ENCODE peak calls at places on chromosomes 16 and 17, in ten cellular contexts. R, D, O, G, F, V, X, B, Y and W are unnamed samples.

GRCh38 chr17:35896011-35896587 is 15.9 kb upstream of the CCL5 start:
- DNase-seq in R (no peak), X (no peak), G (peak), Y (no peak), F (no peak), O (no peak), V (no peak), B (no peak), D (no peak), W (no peak)

GRCh38 chr16:86457621-86458456 is 52.5 kb upstream of the FOXF1 start:
- DNase-seq in D (peak), V (no peak), B (no peak), F (no peak), O (no peak), X (no peak), Y (peak), G (no peak), R (no peak), W (peak)

GRCh38 chr16:76108460-76108859 is 168.7 kb upstream of the CNTNAP4 start:
- DNase-seq in Y (no peak), V (no peak), O (no peak), F (no peak), X (no peak), B (no peak), R (no peak), D (no peak), G (no peak), W (no peak)

GRCh38 chr17:18950944-18951905 is 740 bp upstream of the SLC5A10 start:
- DNase-seq in G (no peak), V (no peak), R (no peak), O (no peak), F (no peak), Y (no peak), X (no peak), D (no peak), B (no peak), W (no peak)

GRCh38 chr17:6528557-6528956 is 27.8 kb downstream of the PITPNM3 start:
- DNase-seq in X (no peak), O (no peak), B (no peak), D (no peak), R (no peak), G (no peak), V (no peak), Y (no peak), F (no peak), W (peak)

GRCh38 chr17:27513849-27514248 is 57.6 kb downstream of the KSR1 start:
- DNase-seq in V (no peak), D (no peak), R (no peak), X (no peak), Y (no peak), B (no peak), G (no peak), O (no peak), F (no peak), W (no peak)

GRCh38 chr16:29029168-29029994 is 44.5 kb downstream of the LAT start:
- DNase-seq in O (no peak), Y (peak), R (no peak), X (peak), D (peak), V (no peak), B (no peak), G (peak), F (no peak), W (peak)

GRCh38 chr17:45042346-45043120 is 8.9 kb downstream of the DCAKD start:
- DNase-seq in V (no peak), Y (no peak), D (no peak), G (no peak), O (no peak), F (no peak), X (no peak), R (peak), B (no peak), W (no peak)

GRCh38 chr17:19461681-19462080 is 50.6 kb downstream of the RNF112 start:
- DNase-seq in Y (no peak), V (no peak), G (no peak), R (no peak), B (no peak), O (no peak), F (no peak), X (no peak), D (no peak), W (no peak)

GRCh38 chr17:7839199-7839889 is 5.3 kb downstream of the KDM6B start:
- DNase-seq in F (peak), O (peak), B (no peak), R (peak), D (no peak), G (no peak), X (no peak), V (no peak), Y (no peak), W (peak)

GRCh38 chr17:44155488-44155887 is 13.8 kb downstream of the HROB start:
- DNase-seq in F (no peak), G (no peak), V (no peak), R (no peak), O (no peak), X (no peak), B (no peak), D (no peak), Y (no peak), W (no peak)

GRCh38 chr17:34706029-34706428 is 126.6 kb downstream of the TMEM132E start:
- DNase-seq in O (peak), X (peak), Y (no peak), R (no peak), D (no peak), F (no peak), G (no peak), V (peak), B (no peak), W (no peak)

GRCh38 chr16:2447920-2448583 is 11.9 kb upstream of the TEDC2 start:
- DNase-seq in O (no peak), X (no peak), B (no peak), Y (no peak), F (no peak), V (no peak), G (no peak), D (peak), R (no peak), W (no peak)

GRCh38 chr16:2915196-2915929 is 3.6 kb downstream of the FLYWCH1 start:
- DNase-seq in B (no peak), V (no peak), G (no peak), F (no peak), O (no peak), R (no peak), X (no peak), D (no peak), Y (no peak), W (no peak)

GRCh38 chr16:74909665-74910064 is 75.3 kb downstream of the WDR59 start:
- DNase-seq in G (no peak), D (no peak), V (no peak), F (no peak), Y (no peak), O (no peak), X (no peak), B (no peak), R (no peak), W (no peak)

GRCh38 chr17:29019475-29020181 is 13.8 kb upstream of the SEZ6 start:
- DNase-seq in R (no peak), G (no peak), F (no peak), Y (no peak), D (no peak), O (no peak), X (peak), B (no peak), V (no peak), W (no peak)

GRCh38 chr17:6394055-6394454 is 40.9 kb downstream of the AIPL1 start:
- DNase-seq in B (no peak), G (no peak), V (no peak), O (no peak), F (no peak), R (no peak), Y (no peak), D (no peak), X (no peak), W (no peak)

GRCh38 chr17:80920406-80920805 is 71.2 kb upstream of the CHMP6 start:
- DNase-seq in D (no peak), R (no peak), Y (no peak), B (no peak), F (no peak), V (no peak), X (no peak), G (no peak), O (no peak), W (peak)

GRCh38 chr16:69093974-69094373 is 11.5 kb upstream of the HAS3 start:
- DNase-seq in X (no peak), O (no peak), B (no peak), F (no peak), G (no peak), V (no peak), D (no peak), R (no peak), Y (no peak), W (no peak)

GRCh38 chr16:4056161-4057105 is 59.8 kb downstream of the ADCY9 start:
- DNase-seq in G (no peak), O (no peak), F (no peak), R (no peak), D (no peak), X (no peak), B (no peak), V (no peak), Y (no peak), W (peak)

GRCh38 chr16:73420244-73421040 is 372.5 kb upstream of the ZFHX3 start:
- DNase-seq in G (no peak), B (no peak), X (no peak), Y (no peak), R (no peak), F (no peak), O (no peak), V (no peak), D (no peak), W (no peak)

GRCh38 chr17:4167786-4168185 is 24.8 kb downstream of the CYB5D2 start:
- DNase-seq in O (no peak), V (no peak), F (no peak), G (no peak), X (no peak), R (no peak), Y (no peak), B (no peak), D (no peak), W (no peak)

GRCh38 chr17:20302191-20302917 is 165.0 kb downstream of the LGALS9B start:
- DNase-seq in G (no peak), D (no peak), B (no peak), X (no peak), R (no peak), F (no peak), Y (no peak), O (no peak), V (no peak), W (no peak)

GRCh38 chr17:59328534-59329095 is 2.8 kb upstream of the YPEL2 start:
- DNase-seq in X (no peak), R (no peak), G (no peak), Y (no peak), V (no peak), D (no peak), B (no peak), F (no peak), O (no peak), W (no peak)

GRCh38 chr17:11330871-11331270 is 89.9 kb downstream of the SHISA6 start:
- DNase-seq in D (no peak), O (no peak), F (no peak), B (no peak), R (no peak), Y (no peak), G (no peak), X (peak), V (no peak), W (no peak)

GRCh38 chr16:60142991-60143705 is 1409.0 kb upstream of the GOT2 start:
- DNase-seq in F (no peak), O (no peak), R (no peak), Y (no peak), B (no peak), X (no peak), G (no peak), V (no peak), D (peak), W (no peak)

GRCh38 chr16:19114359-19115147 is 789 bp downstream of the ITPRIPL2 start:
- DNase-seq in D (peak), G (peak), Y (no peak), O (no peak), V (peak), R (peak), B (peak), F (peak), X (no peak), W (peak)

GRCh38 chr16:3095869-3096268 is 3.2 kb downstream of the ZSCAN10 start:
- DNase-seq in D (no peak), B (no peak), V (no peak), G (peak), Y (no peak), O (peak), X (no peak), R (no peak), F (no peak), W (no peak)

GRCh38 chr16:80938035-80938927 is 68.4 kb downstream of the CMC2 start:
- DNase-seq in X (peak), G (no peak), D (peak), O (no peak), B (no peak), F (no peak), V (no peak), R (no peak), Y (peak), W (peak)

GRCh38 chr17:41549596-41550039 is 21.5 kb upstream of the KRT19 start:
- DNase-seq in Y (no peak), F (no peak), G (no peak), B (no peak), V (no peak), X (peak), R (no peak), D (no peak), O (no peak), W (no peak)

GRCh38 chr16:69917739-69918138 is 33.4 kb upstream of the CLEC18A start:
- DNase-seq in G (no peak), X (peak), B (peak), D (peak), Y (no peak), F (no peak), R (peak), V (no peak), O (no peak), W (peak)

GRCh38 chr16:69225136-69225535 is 38.2 kb downstream of the SNTB2 start:
- DNase-seq in O (no peak), X (no peak), B (no peak), Y (no peak), R (no peak), V (no peak), D (no peak), F (no peak), G (no peak), W (no peak)

GRCh38 chr17:42097691-42098661 is at the start of gene ZNF385C:
- DNase-seq in Y (no peak), O (no peak), X (peak), R (no peak), V (peak), D (no peak), B (no peak), G (no peak), F (no peak), W (no peak)

GRCh38 chr17:29771561-29771960 is 148.8 kb upstream of the CORO6 start:
- DNase-seq in D (no peak), B (no peak), O (no peak), G (no peak), V (no peak), Y (no peak), X (no peak), R (no peak), F (no peak), W (no peak)

GRCh38 chr16:4780235-4780634 is 7.9 kb downstream of the SEPTIN12 start:
- DNase-seq in O (no peak), Y (no peak), V (no peak), G (no peak), F (no peak), D (no peak), X (no peak), R (no peak), B (no peak), W (no peak)

GRCh38 chr17:50565559-50566350 is 5.2 kb downstream of the CACNA1G start:
- DNase-seq in G (no peak), F (no peak), V (no peak), O (no peak), D (peak), R (no peak), X (no peak), B (no peak), Y (no peak), W (no peak)

GRCh38 chr16:349211-349610 is 3.3 kb downstream of the AXIN1 start:
- DNase-seq in D (no peak), R (no peak), V (no peak), F (no peak), X (no peak), Y (no peak), O (no peak), B (no peak), G (peak), W (no peak)

GRCh38 chr17:54882371-54882770 is 18.3 kb upstream of the TOM1L1 start:
- DNase-seq in X (no peak), O (no peak), D (no peak), G (no peak), F (no peak), B (no peak), R (no peak), V (no peak), Y (no peak), W (no peak)

GRCh38 chr16:86490859-86491642 is 19.3 kb upstream of the FOXF1 start:
- DNase-seq in R (no peak), B (no peak), X (no peak), V (no peak), Y (no peak), F (no peak), D (peak), G (no peak), O (no peak), W (peak)

GRCh38 chr17:77235370-77236080 is 94.8 kb downstream of the SEC14L1 start:
- DNase-seq in O (no peak), X (no peak), R (no peak), Y (no peak), F (peak), G (no peak), B (no peak), V (no peak), D (peak), W (no peak)
- TF ChIP-seq CTCF in O (no peak), X (no peak), R (no peak), Y (no peak), F (no peak), G (no peak), B (no peak), V (no peak), D (no peak), W (no peak)

DNA sequence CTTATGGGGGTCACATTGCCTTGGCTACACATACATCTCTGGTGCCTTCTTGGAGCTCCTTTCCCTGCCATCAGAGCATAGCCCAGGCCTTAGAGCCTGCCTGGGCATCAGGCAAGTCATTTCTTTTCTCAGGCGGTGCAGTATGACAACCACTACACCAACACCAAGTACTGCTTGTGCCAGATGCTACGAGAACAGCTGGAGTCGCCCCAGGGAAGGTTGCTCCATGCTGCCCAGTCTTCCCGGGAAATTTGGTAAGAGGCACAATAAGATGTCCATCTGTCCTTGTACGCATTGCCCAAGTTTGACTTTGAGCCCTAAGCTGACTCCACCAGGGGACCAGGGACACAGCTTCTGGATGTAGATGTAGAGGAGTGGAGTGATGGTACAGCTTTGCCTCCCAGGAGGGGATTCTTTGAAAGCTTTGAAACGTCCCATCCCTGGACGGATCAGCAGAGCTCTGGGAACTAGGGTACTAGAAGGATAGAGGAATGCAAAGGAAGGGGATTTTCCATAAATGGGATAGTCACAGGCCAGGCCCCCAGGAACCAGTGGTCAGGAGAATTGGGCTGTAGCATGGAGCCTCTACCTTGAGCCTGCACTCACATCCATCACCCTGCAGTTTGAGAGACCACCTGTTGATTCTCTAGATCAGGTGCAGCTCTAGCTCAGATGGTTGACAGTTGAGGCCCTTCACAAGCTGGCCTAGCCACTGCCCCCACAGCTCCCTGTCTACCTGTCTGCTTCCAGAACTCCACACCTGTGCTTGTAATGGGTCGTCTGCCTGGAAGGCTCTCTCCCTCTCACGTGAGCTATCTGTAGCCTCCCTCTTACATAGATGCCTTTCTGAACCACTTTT is 11.0 kb upstream of the NFATC3 start:
- DNase-seq in R (no peak), G (no peak), Y (no peak), O (peak), D (no peak), X (no peak), B (no peak), V (no peak), F (no peak), W (no peak)
- TF ChIP-seq CTCF in R (no peak), G (no peak), Y (no peak), O (no peak), D (no peak), X (no peak), B (no peak), V (no peak), F (no peak), W (no peak)

DNA sequence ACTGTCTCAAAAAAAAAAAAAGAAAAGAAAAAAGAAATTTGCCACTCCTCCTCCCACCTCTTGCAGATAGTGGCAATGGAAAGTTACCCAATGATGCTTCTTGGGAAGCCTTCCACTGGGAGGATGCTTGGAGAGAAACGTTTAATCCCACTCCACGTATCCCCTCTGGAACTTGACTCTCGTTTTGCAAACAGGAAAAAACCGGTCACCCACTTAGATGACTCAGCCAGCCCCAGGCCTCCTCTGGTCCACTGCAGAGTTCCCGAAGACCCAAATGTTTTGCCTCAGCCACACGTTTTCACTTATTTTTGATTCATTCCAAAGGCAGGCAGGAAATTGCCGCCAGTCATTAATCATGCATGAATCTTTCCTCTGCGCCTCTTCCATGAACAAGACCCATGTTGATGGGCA is 9.3 kb upstream of the TNFRSF17 start:
- DNase-seq in F (no peak), X (no peak), V (no peak), O (no peak), B (no peak), D (peak), Y (no peak), G (no peak), R (no peak), W (peak)
- TF ChIP-seq CTCF in F (no peak), X (no peak), V (no peak), O (no peak), B (no peak), D (no peak), Y (no peak), G (no peak), R (no peak), W (no peak)

GRCh38 chr17:75059369-75060345 is 12.6 kb downstream of the KCTD2 start:
- DNase-seq in X (no peak), B (no peak), F (no peak), G (no peak), R (peak), V (no peak), D (peak), O (peak), Y (no peak), W (peak)
- TF ChIP-seq CTCF in X (peak), B (peak), F (peak), G (peak), R (no peak), V (no peak), D (peak), O (peak), Y (no peak), W (peak)

GRCh38 chr16:11114366-11115164 is 141.4 kb downstream of the SOCS1 start:
- DNase-seq in O (no peak), B (no peak), X (no peak), G (no peak), D (no peak), V (no peak), F (no peak), R (no peak), Y (no peak), W (no peak)
- TF ChIP-seq CTCF in O (no peak), B (no peak), X (no peak), G (no peak), D (no peak), V (no peak), F (no peak), R (no peak), Y (no peak), W (no peak)

GRCh38 chr17:48181653-48182052 is 74.1 kb downstream of the SNX11 start:
- DNase-seq in G (no peak), Y (no peak), D (peak), X (peak), B (no peak), O (no peak), F (no peak), R (no peak), V (peak), W (no peak)
- TF ChIP-seq CTCF in G (peak), Y (no peak), D (peak), X (peak), B (no peak), O (peak), F (no peak), R (no peak), V (no peak), W (no peak)

DNA sequence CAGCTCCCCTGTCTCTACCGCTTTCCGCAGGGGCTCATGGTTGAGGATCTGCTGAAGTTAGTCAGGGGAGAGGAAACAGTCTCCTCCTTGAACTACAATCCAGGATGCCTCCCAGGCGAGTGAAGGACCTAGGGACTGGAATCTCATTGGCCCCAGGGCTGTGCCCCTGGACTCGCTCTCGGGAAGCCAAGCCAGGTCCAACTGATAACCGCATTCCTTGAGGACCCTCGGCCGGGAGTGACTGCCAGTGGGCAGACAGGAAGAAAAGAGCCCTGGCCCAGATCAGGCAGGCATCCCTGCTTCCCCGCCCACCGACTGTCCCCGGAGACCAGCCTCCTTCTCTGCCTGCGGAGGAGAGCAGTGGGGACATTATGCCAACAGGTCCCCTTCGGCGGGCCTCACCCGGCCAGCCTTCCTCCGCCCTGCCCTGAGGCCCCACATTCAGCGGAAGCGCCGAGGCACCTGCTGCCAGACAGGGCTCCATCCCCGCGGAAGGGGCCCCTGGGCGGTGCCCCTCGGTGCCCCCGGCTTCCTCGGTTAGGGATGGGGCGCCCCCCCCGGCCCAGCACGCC is 776 bp downstream of the LRRC75A start:
- DNase-seq in X (peak), G (no peak), Y (no peak), F (no peak), O (no peak), D (no peak), B (no peak), V (no peak), R (no peak), W (no peak)
- TF ChIP-seq CTCF in X (no peak), G (no peak), Y (no peak), F (no peak), O (no peak), D (no peak), B (no peak), V (no peak), R (no peak), W (no peak)